ENCODE peak calls at places on chromosomes 7 and 10, in five cellular contexts. S, I, F, C and X are unnamed samples.

GRCh38 chr7:428896-429827 is 90.5 kb downstream of the PDGFA start:
- DNase-seq in S (no peak), F (no peak), I (no peak), C (no peak), X (no peak)

GRCh38 chr7:66043681-66044497 is 31.7 kb upstream of the ASL start:
- DNase-seq in F (peak), I (peak), C (no peak), S (peak), X (no peak)

GRCh38 chr7:88095-88926 is 104.1 kb upstream of the FAM20C start:
- DNase-seq in I (no peak), C (no peak), F (no peak), S (no peak), X (no peak)

GRCh38 chr10:93701903-93702277 is 502 bp downstream of the FRA10AC1 start:
- DNase-seq in F (peak), C (no peak), I (no peak), S (peak), X (no peak)

GRCh38 chr10:33055636-33056035 is 97.6 kb upstream of the ITGB1 start:
- DNase-seq in I (no peak), S (no peak), C (no peak), F (peak), X (no peak)

GRCh38 chr7:88203401-88203800 is 16.4 kb downstream of the SRI start:
- DNase-seq in S (no peak), I (no peak), C (no peak), F (no peak), X (no peak)

GRCh38 chr7:135416431-135416830 is 93.5 kb downstream of the CNOT4 start:
- DNase-seq in C (no peak), I (no peak), F (no peak), S (no peak), X (no peak)

GRCh38 chr7:19413444-19413965 is 268.3 kb upstream of the FERD3L start:
- DNase-seq in S (no peak), I (no peak), C (no peak), F (no peak), X (no peak)

GRCh38 chr10:59905735-59906416 is 480 bp downstream of the CCDC6 start:
- DNase-seq in S (peak), F (no peak), I (no peak), C (no peak), X (no peak)

GRCh38 chr10:44199267-44199666 is 185.6 kb downstream of the CXCL12 start:
- DNase-seq in S (no peak), F (no peak), I (no peak), C (no peak), X (no peak)

GRCh38 chr7:142496545-142496991 is 238.7 kb upstream of the PRSS58 start:
- DNase-seq in S (no peak), C (no peak), F (peak), I (peak), X (no peak)

GRCh38 chr10:43683451-43684197 is 34.9 kb upstream of the ZNF32 start:
- DNase-seq in C (no peak), I (peak), F (no peak), S (peak), X (no peak)

GRCh38 chr7:155850730-155851678 is 38.7 kb upstream of the SHH start:
- DNase-seq in S (no peak), I (no peak), F (no peak), C (no peak), X (no peak)

GRCh38 chr10:109852004-109852717 is 71.2 kb downstream of the XPNPEP1 start:
- DNase-seq in F (peak), C (peak), I (peak), S (peak), X (peak)

GRCh38 chr10:15295540-15296325 is 75.4 kb downstream of the FAM171A1 start:
- DNase-seq in S (no peak), C (no peak), F (no peak), I (no peak), X (no peak)

GRCh38 chr7:101625076-101625914 is 3.8 kb downstream of the MYL10 start:
- DNase-seq in I (no peak), F (peak), S (no peak), C (no peak), X (no peak)

GRCh38 chr10:53726921-53727320 is 954.3 kb upstream of the MBL2 start:
- DNase-seq in F (no peak), C (no peak), S (no peak), I (no peak), X (no peak)

GRCh38 chr7:140972876-140973829 is 41.6 kb downstream of the MRPS33 start:
- DNase-seq in S (no peak), I (no peak), C (no peak), F (peak), X (no peak)

GRCh38 chr7:131108212-131108980 is 219.3 kb upstream of the MKLN1 start:
- DNase-seq in I (peak), S (no peak), F (peak), C (peak), X (no peak)